ENCODE peak calls at places on chromosomes 5 and 9, in eight cellular contexts. A is colonic mucosa, K is left cardiac atrium, Z is Caki2, H is glomerular endothelial cell, B is cerebellum, I is SK-N-SH, D is RCC 7860. N is an unnamed sample.

GRCh38 chr5:92659246-92659645 is 921.8 kb downstream of the NR2F1-AS1 start:
- DNase-seq in K (no peak), H (no peak), A (no peak), D (no peak), B (no peak), Z (no peak), I (no peak), N (no peak)

GRCh38 chr5:65382582-65382981 is 99.1 kb downstream of the ADAMTS6 start:
- DNase-seq in I (no peak), Z (no peak), D (no peak), H (no peak), K (no peak), B (no peak), A (no peak), N (no peak)

GRCh38 chr9:82260691-82261090 is 272.1 kb downstream of the SPATA31D1 start:
- DNase-seq in D (no peak), A (no peak), I (no peak), K (no peak), H (no peak), Z (no peak), B (no peak), N (no peak)

GRCh38 chr5:54651482-54652076 is 134.0 kb downstream of the SNX18 start:
- DNase-seq in I (peak; percentile 17), Z (no peak), H (no peak), B (peak; percentile 37), K (peak; percentile 83), D (no peak), A (no peak), N (no peak)

GRCh38 chr5:179079165-179079987 is 19.2 kb downstream of the ZNF354C start:
- DNase-seq in D (no peak), A (no peak), K (no peak), H (no peak), I (no peak), Z (no peak), B (no peak), N (no peak)

GRCh38 chr5:43287493-43287892 is 25.7 kb downstream of the HMGCS1 start:
- DNase-seq in I (no peak), H (no peak), B (no peak), Z (no peak), D (no peak), A (no peak), K (no peak), N (no peak)

GRCh38 chr5:14365831-14366435 is 215.7 kb upstream of the OTULINL start:
- DNase-seq in Z (no peak), D (peak; percentile 29), B (no peak), K (no peak), H (no peak), A (no peak), I (no peak), N (no peak)

GRCh38 chr5:132495063-132495671 is 4.6 kb upstream of the IRF1 start:
- DNase-seq in B (peak; percentile 32), I (no peak), H (no peak), Z (no peak), D (no peak), K (no peak), A (no peak), N (no peak)

GRCh38 chr5:157222506-157223230 is 42.0 kb downstream of the ITK start:
- DNase-seq in I (no peak), Z (no peak), B (no peak), K (no peak), D (peak; percentile 70), A (no peak), H (no peak), N (peak; percentile 12)

N was measured in H54.